ENCODE peak calls at places on chromosome 12, in seven cellular contexts. E is pancreas; T is heart left ventricle; H is thoracic aorta; G is fibroblast of mammary gland; F is CD8-positive, alpha-beta T cell; Y is AG09309. M is an unnamed sample.

GRCh38 chr12:111827916-111828315 is 14.1 kb upstream of the MAPKAPK5 start:
- DNase-seq in E (no peak), T (no peak), H (no peak), G (no peak), F (no peak), Y (no peak), M (no peak)

GRCh38 chr12:94832780-94833760 is 170.4 kb downstream of the NDUFA12 start:
- DNase-seq in E (no peak), T (no peak), H (no peak), G (peak; percentile 64), F (no peak), Y (no peak), M (no peak)

GRCh38 chr12:26273811-26274210 is 78.4 kb downstream of the SSPN start:
- DNase-seq in E (no peak), T (no peak), H (no peak), G (no peak), F (no peak), Y (no peak), M (no peak)

GRCh38 chr12:74801625-74802024 is 264.0 kb downstream of the ATXN7L3B start:
- DNase-seq in E (no peak), T (no peak), H (no peak), G (peak; percentile 4), F (no peak), Y (no peak), M (no peak)

GRCh38 chr12:106581543-106582263 is 1.1 kb upstream of the RFX4 start:
- DNase-seq in E (no peak), T (no peak), H (no peak), G (no peak), F (no peak), Y (no peak), M (no peak)

GRCh38 chr12:45051490-45052105 is 699 bp upstream of the DBX2 start:
- DNase-seq in E (no peak), T (no peak), H (no peak), G (peak; percentile 31), F (no peak), Y (no peak), M (no peak)

GRCh38 chr12:27652174-27652763 is 44.0 kb upstream of the REP15 start:
- DNase-seq in E (peak; percentile 32), T (peak; percentile 73), H (peak; percentile 45), G (peak; percentile 90), F (peak; percentile 34), Y (peak; percentile 54), M (no peak)

GRCh38 chr12:22740656-22741350 is 115.8 kb downstream of the ETNK1 start:
- DNase-seq in E (no peak), T (no peak), H (no peak), G (no peak), F (no peak), Y (no peak), M (no peak)

GRCh38 chr12:104535383-104535782 is 78.6 kb downstream of the CHST11 start:
- DNase-seq in E (no peak), T (no peak), H (no peak), G (peak; percentile 60), F (no peak), Y (no peak), M (no peak)

GRCh38 chr12:111100554-111100953 is 180.2 kb upstream of the MYL2 start:
- DNase-seq in E (no peak), T (no peak), H (no peak), G (no peak), F (no peak), Y (no peak), M (no peak)

GRCh38 chr12:132362966-132363660 is 33.7 kb upstream of the GALNT9 start:
- DNase-seq in E (no peak), T (no peak), H (no peak), G (no peak), F (no peak), Y (no peak), M (no peak)

GRCh38 chr12:62270872-62271271 is 10.7 kb downstream of the USP15 start:
- DNase-seq in E (no peak), T (no peak), H (no peak), G (no peak), F (no peak), Y (no peak), M (no peak)

GRCh38 chr12:59115995-59116394 is 195.7 kb upstream of the LRIG3 start:
- DNase-seq in E (no peak), T (no peak), H (no peak), G (no peak), F (no peak), Y (no peak), M (no peak)

GRCh38 chr12:8065991-8066594 is at the start of gene C3AR1:
- DNase-seq in E (no peak), T (no peak), H (no peak), G (peak; percentile 64), F (peak; percentile 57), Y (no peak), M (no peak)

GRCh38 chr12:48965447-48965846 is 6.1 kb downstream of the WNT10B start:
- DNase-seq in E (no peak), T (no peak), H (no peak), G (peak; percentile 40), F (no peak), Y (no peak), M (no peak)

GRCh38 chr12:100565987-100566545 is 7.4 kb upstream of the GAS2L3 start:
- DNase-seq in E (no peak), T (no peak), H (no peak), G (no peak), F (no peak), Y (no peak), M (no peak)

GRCh38 chr12:121861549-121862254 is 3.0 kb upstream of the HPD start:
- DNase-seq in E (no peak), T (no peak), H (no peak), G (peak; percentile 55), F (no peak), Y (no peak), M (no peak)

GRCh38 chr12:14731821-14732220 is 35.4 kb upstream of the GUCY2C start:
- DNase-seq in E (no peak), T (no peak), H (no peak), G (no peak), F (no peak), Y (no peak), M (no peak)

GRCh38 chr12:110256780-110257431 is 24.1 kb upstream of the ATP2A2 start:
- DNase-seq in E (no peak), T (peak; percentile 46), H (no peak), G (no peak), F (no peak), Y (no peak), M (no peak)

GRCh38 chr12:12265571-12266388 is 1.1 kb downstream of the LRP6 start:
- DNase-seq in E (no peak), T (no peak), H (no peak), G (peak; percentile 40), F (no peak), Y (no peak), M (no peak)

GRCh38 chr12:54603173-54603814 is 14.8 kb upstream of the PPP1R1A start:
- DNase-seq in E (peak; percentile 48), T (no peak), H (peak; percentile 21), G (peak; percentile 74), F (peak; percentile 62), Y (peak; percentile 33), M (no peak)

GRCh38 chr12:28996688-28997087 is 152.4 kb upstream of the FAR2 start:
- DNase-seq in E (no peak), T (no peak), H (no peak), G (no peak), F (no peak), Y (no peak), M (no peak)

GRCh38 chr12:113133036-113133435 is 2.5 kb downstream of the RASAL1 start:
- DNase-seq in E (no peak), T (no peak), H (no peak), G (no peak), F (no peak), Y (no peak), M (no peak)

GRCh38 chr12:29309320-29309902 is 71.6 kb downstream of the ERGIC2 start:
- DNase-seq in E (no peak), T (no peak), H (no peak), G (peak; percentile 49), F (no peak), Y (no peak), M (no peak)

DNA sequence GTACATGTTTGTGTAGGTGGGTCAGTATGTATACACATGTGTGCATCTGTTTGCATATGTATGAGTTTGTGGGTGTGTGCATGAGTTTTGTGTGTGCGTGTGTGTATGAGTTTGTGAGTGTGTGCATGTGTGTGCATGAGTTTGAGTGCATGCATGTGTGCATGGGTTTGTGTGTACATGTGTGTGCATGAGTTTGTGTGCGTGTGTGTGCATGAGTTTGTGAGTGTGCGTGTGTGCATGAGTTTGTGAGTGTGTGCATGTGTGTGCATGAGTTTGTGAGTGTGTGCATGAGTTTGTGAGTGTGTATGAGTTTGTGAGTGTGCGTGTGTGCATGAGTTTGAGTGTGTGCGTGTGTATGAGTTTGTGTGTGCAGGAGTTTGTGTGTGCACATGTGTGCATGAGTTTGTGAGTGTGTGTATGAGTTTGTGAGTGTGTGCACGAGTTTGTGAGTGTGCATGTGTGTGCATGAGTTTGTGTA is 61.5 kb downstream of the FZD10 start:
- DNase-seq in E (no peak), T (no peak), H (no peak), G (no peak), F (no peak), Y (no peak), M (no peak)
- H3K4me3 ChIP-seq in E (no peak overlapping the region), T (no peak overlapping the region), H (no peak overlapping the region), G (no peak overlapping the region), F (no peak overlapping the region), Y (no peak overlapping the region), M (no peak overlapping the region)

GRCh38 chr12:43349863-43350262 is 202.1 kb downstream of the ADAMTS20 start:
- DNase-seq in E (no peak), T (no peak), H (no peak), G (peak; percentile 47), F (no peak), Y (no peak), M (no peak)
- TF ChIP-seq CTCF in E (no peak), T (peak; percentile 25), H (no peak), G (peak; percentile 45), F (no peak), Y (peak; percentile 29), M (no peak)

GRCh38 chr12:101929365-101930041 is 52.1 kb downstream of the DRAM1 start:
- DNase-seq in E (no peak), T (no peak), H (no peak), G (no peak), F (no peak), Y (no peak), M (peak; percentile 79)

GRCh38 chr12:101928556-101928955 is 51.2 kb downstream of the DRAM1 start:
- DNase-seq in E (no peak), T (no peak), H (no peak), G (no peak), F (no peak), Y (no peak), M (peak; percentile 46)

GRCh38 chr12:101933866-101934514 is 56.6 kb downstream of the DRAM1 start:
- DNase-seq in E (no peak), T (no peak), H (no peak), G (no peak), F (no peak), Y (no peak), M (no peak)

GRCh38 chr12:101927999-101928398 is 50.6 kb downstream of the DRAM1 start:
- DNase-seq in E (no peak), T (no peak), H (no peak), G (no peak), F (no peak), Y (no peak), M (no peak)

GRCh38 chr12:101931498-101932326 is 54.3 kb downstream of the DRAM1 start:
- DNase-seq in E (no peak), T (no peak), H (no peak), G (no peak), F (no peak), Y (no peak), M (peak; percentile 81)
- H3K4me3 ChIP-seq in E (no peak overlapping the region), T (no peak overlapping the region), H (no peak overlapping the region), G (no peak overlapping the region), F (no peak overlapping the region), Y (no peak overlapping the region), M (peak overlapping the region; percentile 74)

GRCh38 chr12:108117163-108117849 is 11.8 kb upstream of the WSCD2 start:
- DNase-seq in E (no peak), T (no peak), H (no peak), G (no peak), F (no peak), Y (no peak), M (no peak)
- TF ChIP-seq CTCF in E (no peak), T (no peak), H (no peak), G (no peak), F (no peak), Y (no peak), M (no peak)

M was measured in GM06990.